ENCODE peak calls at places on chromosomes 1 and 21, in six cellular contexts. One of them, this sample, is unnamed.

GRCh38 chr1:8396912-8397406 is 79.0 kb downstream of the SLC45A1 start:
- DNase-seq in GM23338: no peak
- DNase-seq in glutamatergic neuron: no peak
- DNase-seq in GM12865: peak; percentile 69
- DNase-seq in neural crest cell: no peak
- DNase-seq in psoas muscle: peak; percentile 50
- DNase-seq in this sample: no peak

GRCh38 chr1:100277866-100278265 is 11.8 kb downstream of the RTCA start:
- DNase-seq in GM23338: no peak
- DNase-seq in glutamatergic neuron: no peak
- DNase-seq in GM12865: peak; percentile 52
- DNase-seq in neural crest cell: no peak
- DNase-seq in psoas muscle: no peak
- DNase-seq in this sample: no peak

GRCh38 chr1:9438431-9439073 is 100.7 kb upstream of the SLC25A33 start:
- DNase-seq in GM23338: no peak
- DNase-seq in glutamatergic neuron: no peak
- DNase-seq in GM12865: no peak
- DNase-seq in neural crest cell: no peak
- DNase-seq in psoas muscle: peak; percentile 78
- DNase-seq in this sample: peak; percentile 87

GRCh38 chr21:34008618-34009017 is 64.8 kb upstream of the MRPS6 start:
- DNase-seq in GM23338: peak; percentile 21
- DNase-seq in glutamatergic neuron: no peak
- DNase-seq in GM12865: no peak
- DNase-seq in neural crest cell: no peak
- DNase-seq in psoas muscle: no peak
- DNase-seq in this sample: no peak

GRCh38 chr1:21622466-21623315 is 46.5 kb downstream of the RAP1GAP start:
- DNase-seq in GM23338: peak; percentile 74
- DNase-seq in glutamatergic neuron: no peak
- DNase-seq in GM12865: no peak
- DNase-seq in neural crest cell: peak; percentile 22
- DNase-seq in psoas muscle: no peak
- DNase-seq in this sample: no peak

GRCh38 chr1:151222130-151222529 is 23.8 kb downstream of the PIP5K1A start:
- DNase-seq in GM23338: no peak
- DNase-seq in glutamatergic neuron: no peak
- DNase-seq in GM12865: no peak
- DNase-seq in neural crest cell: no peak
- DNase-seq in psoas muscle: no peak
- DNase-seq in this sample: no peak

GRCh38 chr1:51247022-51247421 is 10.9 kb downstream of the RNF11 start:
- DNase-seq in GM23338: no peak
- DNase-seq in glutamatergic neuron: no peak
- DNase-seq in GM12865: peak; percentile 73
- DNase-seq in neural crest cell: no peak
- DNase-seq in psoas muscle: no peak
- DNase-seq in this sample: no peak

GRCh38 chr1:159197767-159198557 is 6.7 kb upstream of the ACKR1 start:
- DNase-seq in GM23338: peak; percentile 92
- DNase-seq in glutamatergic neuron: peak; percentile 83
- DNase-seq in GM12865: peak; percentile 79
- DNase-seq in neural crest cell: peak; percentile 84
- DNase-seq in psoas muscle: peak; percentile 44
- DNase-seq in this sample: peak; percentile 55

GRCh38 chr1:99869304-99869703 is 19.1 kb downstream of the AGL start:
- DNase-seq in GM23338: no peak
- DNase-seq in glutamatergic neuron: no peak
- DNase-seq in GM12865: no peak
- DNase-seq in neural crest cell: no peak
- DNase-seq in psoas muscle: no peak
- DNase-seq in this sample: no peak

GRCh38 chr1:21244986-21245687 is 45.1 kb downstream of the ECE1 start:
- DNase-seq in GM23338: peak; percentile 71
- DNase-seq in glutamatergic neuron: no peak
- DNase-seq in GM12865: no peak
- DNase-seq in neural crest cell: no peak
- DNase-seq in psoas muscle: no peak
- DNase-seq in this sample: no peak

GRCh38 chr21:36320421-36321324 is 676 bp downstream of the MORC3 start:
- DNase-seq in GM23338: peak; percentile 74
- DNase-seq in glutamatergic neuron: peak; percentile 84
- DNase-seq in GM12865: peak; percentile 83
- DNase-seq in neural crest cell: peak; percentile 64
- DNase-seq in psoas muscle: peak; percentile 71
- DNase-seq in this sample: peak; percentile 51

GRCh38 chr1:30028283-30028682 is 695.1 kb downstream of the MATN1 start:
- DNase-seq in GM23338: no peak
- DNase-seq in glutamatergic neuron: no peak
- DNase-seq in GM12865: no peak
- DNase-seq in neural crest cell: no peak
- DNase-seq in psoas muscle: no peak
- DNase-seq in this sample: no peak

GRCh38 chr21:32143222-32143939 is 135.5 kb downstream of the MIS18A start:
- DNase-seq in GM23338: peak; percentile 48
- DNase-seq in glutamatergic neuron: no peak
- DNase-seq in GM12865: peak; percentile 31
- DNase-seq in neural crest cell: no peak
- DNase-seq in psoas muscle: peak; percentile 36
- DNase-seq in this sample: no peak

GRCh38 chr1:221040716-221041275 is 161.6 kb downstream of the HLX start:
- DNase-seq in GM23338: no peak
- DNase-seq in glutamatergic neuron: no peak
- DNase-seq in GM12865: no peak
- DNase-seq in neural crest cell: no peak
- DNase-seq in psoas muscle: no peak
- DNase-seq in this sample: no peak

GRCh38 chr1:183417691-183418491 is at the start of gene NMNAT2:
- DNase-seq in GM23338: peak; percentile 86
- DNase-seq in glutamatergic neuron: peak; percentile 80
- DNase-seq in GM12865: no peak
- DNase-seq in neural crest cell: peak; percentile 32
- DNase-seq in psoas muscle: peak; percentile 14
- DNase-seq in this sample: no peak

GRCh38 chr1:223244366-223245103 is 101.5 kb upstream of the TLR5 start:
- DNase-seq in GM23338: no peak
- DNase-seq in glutamatergic neuron: no peak
- DNase-seq in GM12865: peak; percentile 65
- DNase-seq in neural crest cell: no peak
- DNase-seq in psoas muscle: no peak
- DNase-seq in this sample: no peak

GRCh38 chr21:42154237-42155044 is 64.5 kb upstream of the ABCG1 start:
- DNase-seq in GM23338: no peak
- DNase-seq in glutamatergic neuron: no peak
- DNase-seq in GM12865: no peak
- DNase-seq in neural crest cell: no peak
- DNase-seq in psoas muscle: no peak
- DNase-seq in this sample: no peak

GRCh38 chr1:7583291-7584096 is 187.6 kb upstream of the VAMP3 start:
- DNase-seq in GM23338: peak; percentile 30
- DNase-seq in glutamatergic neuron: no peak
- DNase-seq in GM12865: no peak
- DNase-seq in neural crest cell: no peak
- DNase-seq in psoas muscle: no peak
- DNase-seq in this sample: no peak

GRCh38 chr1:177065430-177065829 is 99.1 kb downstream of the ASTN1 start:
- DNase-seq in GM23338: no peak
- DNase-seq in glutamatergic neuron: no peak
- DNase-seq in GM12865: no peak
- DNase-seq in neural crest cell: no peak
- DNase-seq in psoas muscle: no peak
- DNase-seq in this sample: no peak

GRCh38 chr1:47569681-47570470 is 132.0 kb downstream of the FOXD2 start:
- DNase-seq in GM23338: peak; percentile 82
- DNase-seq in glutamatergic neuron: no peak
- DNase-seq in GM12865: no peak
- DNase-seq in neural crest cell: no peak
- DNase-seq in psoas muscle: peak; percentile 38
- DNase-seq in this sample: no peak

GRCh38 chr1:168897249-168897648 is 168.2 kb upstream of the DPT start:
- DNase-seq in GM23338: no peak
- DNase-seq in glutamatergic neuron: no peak
- DNase-seq in GM12865: no peak
- DNase-seq in neural crest cell: no peak
- DNase-seq in psoas muscle: no peak
- DNase-seq in this sample: no peak

GRCh38 chr1:202130275-202130646 is 7.5 kb downstream of the GPR37L1 start:
- DNase-seq in GM23338: no peak
- DNase-seq in glutamatergic neuron: no peak
- DNase-seq in GM12865: no peak
- DNase-seq in neural crest cell: peak; percentile 52
- DNase-seq in psoas muscle: no peak
- DNase-seq in this sample: peak; percentile 62

GRCh38 chr1:42934541-42935312 is 23.9 kb downstream of the SLC2A1 start:
- DNase-seq in GM23338: no peak
- DNase-seq in glutamatergic neuron: no peak
- DNase-seq in GM12865: peak; percentile 6
- DNase-seq in neural crest cell: no peak
- DNase-seq in psoas muscle: no peak
- DNase-seq in this sample: peak; percentile 17

GRCh38 chr1:203649551-203650011 is 22.9 kb downstream of the ATP2B4 start:
- DNase-seq in GM23338: no peak
- DNase-seq in glutamatergic neuron: no peak
- DNase-seq in GM12865: peak; percentile 60
- DNase-seq in neural crest cell: no peak
- DNase-seq in psoas muscle: no peak
- DNase-seq in this sample: no peak

GRCh38 chr1:18941221-18942141 is 15.0 kb downstream of the IFFO2 start:
- DNase-seq in GM23338: peak; percentile 52
- DNase-seq in glutamatergic neuron: no peak
- DNase-seq in GM12865: no peak
- DNase-seq in neural crest cell: no peak
- DNase-seq in psoas muscle: peak; percentile 36
- DNase-seq in this sample: peak; percentile 88

GRCh38 chr1:226181996-226182714 is 4.4 kb downstream of the ACBD3 start:
- DNase-seq in GM23338: peak; percentile 29
- DNase-seq in glutamatergic neuron: peak; percentile 19
- DNase-seq in GM12865: peak; percentile 48
- DNase-seq in neural crest cell: no peak
- DNase-seq in psoas muscle: peak; percentile 64
- DNase-seq in this sample: no peak

GRCh38 chr1:208600456-208600855 is 356.3 kb upstream of the PLXNA2 start:
- DNase-seq in GM23338: no peak
- DNase-seq in glutamatergic neuron: no peak
- DNase-seq in GM12865: no peak
- DNase-seq in neural crest cell: no peak
- DNase-seq in psoas muscle: no peak
- DNase-seq in this sample: no peak
- TF ChIP-seq CTCF in GM23338: no peak
- TF ChIP-seq CTCF in glutamatergic neuron: no peak
- TF ChIP-seq CTCF in GM12865: no peak
- TF ChIP-seq CTCF in neural crest cell: no peak
- TF ChIP-seq CTCF in psoas muscle: no peak
- TF ChIP-seq CTCF in this sample: no peak

DNA sequence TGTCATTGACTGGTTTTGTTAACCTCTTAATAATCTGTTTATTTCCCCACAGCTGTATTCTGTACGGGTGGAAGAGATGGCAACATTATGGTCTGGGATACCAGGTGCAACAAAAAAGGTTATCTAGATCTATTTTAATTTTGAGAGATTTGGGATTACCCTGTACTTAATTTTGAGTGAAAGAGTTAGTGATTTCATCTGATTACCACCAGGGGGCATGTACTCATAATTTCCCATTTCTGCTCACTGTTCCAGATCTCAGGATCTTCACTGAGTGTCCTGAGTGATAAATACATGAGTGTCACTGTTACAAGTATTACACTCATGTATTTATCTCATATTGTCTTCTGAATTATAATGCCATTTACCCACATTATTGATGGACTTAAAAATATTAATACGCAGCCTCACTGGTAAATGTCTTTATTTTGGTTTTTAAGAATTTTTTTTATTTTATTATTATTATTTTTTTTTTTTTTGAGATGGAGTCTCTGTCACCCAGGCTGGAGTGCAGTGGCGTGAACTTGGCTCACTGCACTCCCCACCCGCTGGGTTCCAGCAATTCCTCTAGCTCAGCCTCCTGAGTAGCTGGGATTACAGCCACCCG is 27.4 kb downstream of the DTL start:
- DNase-seq in GM23338: peak; percentile 17
- DNase-seq in glutamatergic neuron: no peak
- DNase-seq in GM12865: peak; percentile 45
- DNase-seq in neural crest cell: no peak
- DNase-seq in psoas muscle: no peak
- DNase-seq in this sample: no peak
- TF ChIP-seq CTCF in GM23338: peak; percentile 54
- TF ChIP-seq CTCF in glutamatergic neuron: peak; percentile 87
- TF ChIP-seq CTCF in GM12865: peak; percentile 61
- TF ChIP-seq CTCF in neural crest cell: peak; percentile 84
- TF ChIP-seq CTCF in psoas muscle: peak; percentile 60
- TF ChIP-seq CTCF in this sample: peak; percentile 66

GRCh38 chr1:27940870-27941269 is 6.1 kb downstream of the SMPDL3B start:
- DNase-seq in GM23338: no peak
- DNase-seq in glutamatergic neuron: no peak
- DNase-seq in GM12865: no peak
- DNase-seq in neural crest cell: no peak
- DNase-seq in psoas muscle: no peak
- DNase-seq in this sample: no peak

GRCh38 chr1:27937524-27937836 is 2.7 kb downstream of the SMPDL3B start:
- DNase-seq in GM23338: no peak
- DNase-seq in glutamatergic neuron: no peak
- DNase-seq in GM12865: no peak
- DNase-seq in neural crest cell: no peak
- DNase-seq in psoas muscle: no peak
- DNase-seq in this sample: no peak

GRCh38 chr1:27941671-27942540 is 7.1 kb downstream of the SMPDL3B start:
- DNase-seq in GM23338: no peak
- DNase-seq in glutamatergic neuron: no peak
- DNase-seq in GM12865: no peak
- DNase-seq in neural crest cell: no peak
- DNase-seq in psoas muscle: no peak
- DNase-seq in this sample: no peak

GRCh38 chr1:27938488-27938887 is 3.7 kb downstream of the SMPDL3B start:
- DNase-seq in GM23338: no peak
- DNase-seq in glutamatergic neuron: no peak
- DNase-seq in GM12865: no peak
- DNase-seq in neural crest cell: no peak
- DNase-seq in psoas muscle: no peak
- DNase-seq in this sample: no peak

DNA sequence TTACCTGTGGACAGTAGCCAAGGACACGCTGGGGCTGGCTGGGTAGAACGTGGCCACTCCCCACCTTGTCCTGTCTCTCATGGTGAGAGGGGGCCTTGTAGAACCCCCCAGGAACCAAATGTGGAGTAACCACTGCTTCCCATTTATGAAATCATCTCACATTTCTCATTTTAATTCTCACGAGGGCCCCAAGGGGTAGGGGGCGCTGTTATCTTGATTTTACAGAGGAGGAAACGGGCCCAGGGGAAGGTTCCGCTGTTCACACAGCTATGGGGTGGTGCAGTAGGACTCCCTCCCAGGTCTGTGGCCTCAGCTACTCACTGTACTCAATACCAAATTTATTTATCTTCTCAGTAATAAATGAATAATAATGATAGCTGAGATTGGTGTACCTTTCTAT is 5.5 kb downstream of the SMPDL3B start:
- DNase-seq in GM23338: peak; percentile 85
- DNase-seq in glutamatergic neuron: peak; percentile 46
- DNase-seq in GM12865: peak; percentile 58
- DNase-seq in neural crest cell: peak; percentile 36
- DNase-seq in psoas muscle: no peak
- DNase-seq in this sample: no peak
- TF ChIP-seq CTCF in GM23338: peak; percentile 64
- TF ChIP-seq CTCF in glutamatergic neuron: no peak
- TF ChIP-seq CTCF in GM12865: peak; percentile 39
- TF ChIP-seq CTCF in neural crest cell: peak; percentile 33
- TF ChIP-seq CTCF in psoas muscle: peak; percentile 20
- TF ChIP-seq CTCF in this sample: no peak

GRCh38 chr1:199463521-199464127 is 563.9 kb upstream of the NR5A2 start:
- DNase-seq in GM23338: peak; percentile 88
- DNase-seq in glutamatergic neuron: no peak
- DNase-seq in GM12865: peak; percentile 80
- DNase-seq in neural crest cell: no peak
- DNase-seq in psoas muscle: no peak
- DNase-seq in this sample: no peak
- TF ChIP-seq CTCF in GM23338: peak; percentile 97
- TF ChIP-seq CTCF in glutamatergic neuron: no peak
- TF ChIP-seq CTCF in GM12865: peak; percentile 66
- TF ChIP-seq CTCF in neural crest cell: peak; percentile 68
- TF ChIP-seq CTCF in psoas muscle: no peak
- TF ChIP-seq CTCF in this sample: no peak